ENCODE peak calls at places on chromosomes 5 and 9, in six cellular contexts. I, B, Y, U, O and X are unnamed samples.

GRCh38 chr9:86454701-86455402 is 100.6 kb upstream of the TUT7 start:
- DNase-seq in I (no peak), B (no peak), U (no peak), Y (peak; percentile 54), O (no peak), X (no peak)

GRCh38 chr5:103993028-103993427 is 430.4 kb upstream of the NUDT12 start:
- DNase-seq in B (no peak), Y (no peak), I (no peak), U (no peak), O (no peak), X (no peak)

GRCh38 chr5:179357036-179357435 is 11.8 kb upstream of the ADAMTS2 start:
- DNase-seq in O (no peak), U (no peak), I (no peak), B (no peak), Y (no peak), X (no peak)

GRCh38 chr9:33151007-33151557 is 16.1 kb downstream of the B4GALT1 start:
- DNase-seq in O (no peak), U (no peak), B (no peak), Y (peak; percentile 99), I (peak; percentile 80), X (no peak)

GRCh38 chr9:110015759-110016158 is 192.2 kb downstream of the C9orf152 start:
- DNase-seq in U (no peak), I (peak; percentile 88), Y (peak; percentile 68), O (no peak), B (no peak), X (no peak)

GRCh38 chr9:21817176-21817575 is 14.7 kb downstream of the MTAP start:
- DNase-seq in O (no peak), Y (peak; percentile 95), B (no peak), I (no peak), U (no peak), X (no peak)

GRCh38 chr5:57434227-57434640 is 48.4 kb downstream of the ACTBL2 start:
- DNase-seq in U (peak; percentile 55), I (peak; percentile 63), O (no peak), Y (no peak), B (no peak), X (no peak)

GRCh38 chr9:88370346-88370745 is 17.9 kb upstream of the SPIN1 start:
- DNase-seq in B (no peak), I (no peak), O (peak; percentile 34), U (no peak), Y (no peak), X (no peak)

GRCh38 chr5:117131048-117131679 is 556.5 kb upstream of the SEMA6A start:
- DNase-seq in B (peak; percentile 75), I (no peak), Y (no peak), U (no peak), O (no peak), X (no peak)

GRCh38 chr9:98117984-98118639 is 910 bp downstream of the TRIM14 start:
- DNase-seq in B (no peak), U (peak; percentile 36), Y (peak; percentile 30), O (peak; percentile 43), I (peak; percentile 38), X (peak; percentile 40)

GRCh38 chr9:7376838-7377237 is 422.7 kb downstream of the DMAC1 start:
- DNase-seq in B (no peak), U (no peak), Y (no peak), I (no peak), O (no peak), X (no peak)

GRCh38 chr9:137085918-137086530 is 761 bp upstream of the MAN1B1 start:
- DNase-seq in U (peak; percentile 53), B (peak; percentile 23), O (peak; percentile 69), I (peak; percentile 44), Y (peak; percentile 74), X (peak; percentile 46)

GRCh38 chr5:116626272-116626723 is 51.7 kb upstream of the SEMA6A start:
- DNase-seq in O (no peak), I (no peak), B (no peak), U (peak; percentile 53), Y (peak; percentile 32), X (no peak)

GRCh38 chr9:88706193-88707112 is 171.5 kb downstream of the NXNL2 start:
- DNase-seq in O (peak; percentile 41), U (peak; percentile 31), Y (peak; percentile 8), B (no peak), I (no peak), X (peak; percentile 23)

GRCh38 chr5:19987594-19988345 is at the start of gene CDH18:
- DNase-seq in O (peak; percentile 73), B (no peak), I (peak; percentile 44), U (peak; percentile 88), Y (peak; percentile 51), X (peak; percentile 86)

GRCh38 chr5:96741911-96742310 is 65.8 kb downstream of the ERAP1 start:
- DNase-seq in B (no peak), O (no peak), Y (no peak), U (no peak), I (no peak), X (no peak)

GRCh38 chr5:95818181-95819147 is 4.1 kb downstream of the GLRX start:
- DNase-seq in O (no peak), U (no peak), B (no peak), I (no peak), Y (no peak), X (no peak)

GRCh38 chr5:9316041-9316440 is 229.8 kb downstream of the SEMA5A start:
- DNase-seq in B (no peak), Y (no peak), I (no peak), U (no peak), O (no peak), X (no peak)

GRCh38 chr9:93127395-93127911 is 6.6 kb downstream of the NINJ1 start:
- DNase-seq in Y (no peak), I (no peak), U (no peak), B (no peak), O (no peak), X (no peak)

GRCh38 chr9:68538200-68538599 is 2.5 kb downstream of the TMEM252 start:
- DNase-seq in B (no peak), O (no peak), I (peak; percentile 23), U (no peak), Y (no peak), X (no peak)

GRCh38 chr5:50302815-50303490 is 138.1 kb downstream of the EMB start:
- DNase-seq in O (no peak), B (no peak), U (no peak), I (peak; percentile 91), Y (peak; percentile 51), X (no peak)

GRCh38 chr5:151029179-151029855 is 8.9 kb downstream of the GPX3 start:
- DNase-seq in I (no peak), O (no peak), U (no peak), Y (no peak), B (no peak), X (no peak)

GRCh38 chr5:143051244-143052058 is 281.3 kb downstream of the ARHGAP26 start:
- DNase-seq in Y (peak; percentile 92), B (no peak), O (no peak), I (peak; percentile 69), U (no peak), X (peak; percentile 59)

DNA sequence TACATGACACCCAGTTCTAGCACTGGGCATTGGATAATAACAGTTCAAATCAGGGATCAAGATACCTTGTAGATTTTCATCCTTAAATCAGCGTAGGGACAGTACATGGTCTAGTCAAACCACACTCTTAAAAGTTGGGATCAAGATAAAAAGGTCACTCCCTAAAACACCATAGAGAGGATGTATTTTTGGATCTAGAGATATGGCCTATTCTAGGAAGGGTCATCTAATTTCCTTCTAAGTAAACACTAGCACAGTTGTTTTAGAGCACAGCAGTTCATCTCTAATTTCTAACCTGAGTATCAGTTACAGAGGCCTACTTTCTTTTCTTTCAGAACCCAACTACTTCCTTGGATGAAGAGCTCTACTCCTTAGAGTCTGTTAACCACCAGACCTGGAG is 166.4 kb upstream of the GRIN3A start:
- DNase-seq in I (no peak), O (no peak), B (no peak), Y (no peak), U (no peak), X (no peak)
- H3F3A ChIP-seq in I (no peaks in the 10 kb centered on the region), O (no peaks in the 10 kb centered on the region), B (no peaks in the 10 kb centered on the region), Y (no peaks in the 10 kb centered on the region), U (no peaks in the 10 kb centered on the region), X (no peaks in the 10 kb centered on the region)

GRCh38 chr5:16064135-16064893 is 115.3 kb downstream of the MARCHF11 start:
- DNase-seq in I (no peak), B (no peak), O (peak; percentile 22), U (no peak), Y (no peak), X (peak; percentile 19)
- TF ChIP-seq EZH2phosphoT487 in I (no peak), B (no peak), O (no peak), U (no peak), Y (no peak), X (no peak)

GRCh38 chr5:160486573-160486972 is 64.9 kb downstream of the PTTG1 start:
- DNase-seq in U (no peak), B (no peak), Y (no peak), I (no peak), O (no peak), X (no peak)
- H3F3A ChIP-seq in U (no peaks in the 10 kb centered on the region), B (peaks cover 11% of the 10 kb centered on the region), Y (no peaks in the 10 kb centered on the region), I (no peaks in the 10 kb centered on the region), O (no peaks in the 10 kb centered on the region), X (no peaks in the 10 kb centered on the region)

GRCh38 chr9:111985315-111985714 is 88.7 kb downstream of the UGCG start:
- DNase-seq in O (no peak), I (no peak), Y (no peak), B (no peak), U (no peak), X (no peak)

GRCh38 chr9:111991179-111991578 is 94.6 kb downstream of the UGCG start:
- DNase-seq in Y (no peak), U (no peak), O (no peak), I (no peak), B (no peak), X (no peak)

GRCh38 chr9:111984075-111984802 is 87.6 kb downstream of the UGCG start:
- DNase-seq in Y (no peak), O (no peak), B (no peak), U (no peak), I (no peak), X (no peak)

GRCh38 chr9:111983484-111983908 is 86.9 kb downstream of the UGCG start:
- DNase-seq in B (peak; percentile 63), I (no peak), Y (no peak), O (no peak), U (no peak), X (no peak)

GRCh38 chr9:111986035-111986556 is 89.5 kb downstream of the UGCG start:
- DNase-seq in B (no peak), Y (no peak), I (no peak), U (no peak), O (no peak), X (no peak)
- TF ChIP-seq EZH2phosphoT487 in B (no peak), Y (no peak), I (no peak), U (no peak), O (no peak), X (no peak)

GRCh38 chr9:124394167-124394566 is 21.1 kb downstream of the PSMB7 start:
- DNase-seq in B (no peak), U (no peak), O (no peak), I (no peak), Y (peak; percentile 21), X (no peak)

GRCh38 chr9:124390812-124391658 is 24.2 kb downstream of the PSMB7 start:
- DNase-seq in O (no peak), Y (peak; percentile 59), B (no peak), I (peak; percentile 49), U (peak; percentile 39), X (no peak)

GRCh38 chr9:124394596-124394995 is 20.6 kb downstream of the PSMB7 start:
- DNase-seq in Y (no peak), U (no peak), O (no peak), B (no peak), I (no peak), X (no peak)

GRCh38 chr9:124392855-124393460 is 22.3 kb downstream of the PSMB7 start:
- DNase-seq in B (no peak), Y (peak; percentile 96), U (peak; percentile 74), I (peak; percentile 95), O (peak; percentile 77), X (peak; percentile 74)

GRCh38 chr9:124392254-124392653 is 23.0 kb downstream of the PSMB7 start:
- DNase-seq in Y (no peak), O (no peak), U (no peak), B (no peak), I (no peak), X (no peak)
- H3F3A ChIP-seq in Y (peaks cover 58% of the 10 kb centered on the region), O (peaks cover 41% of the 10 kb centered on the region), U (peaks cover 18% of the 10 kb centered on the region), B (no peaks in the 10 kb centered on the region), I (no peaks in the 10 kb centered on the region), X (no peaks in the 10 kb centered on the region)